ENCODE peak calls at places on chromosomes 3 and 15, in four cellular contexts. O, F, Q and N are unnamed samples.

GRCh38 chr3:101381809-101382208 is 61.4 kb upstream of the IMPG2 start:
- DNase-seq in O (no peak), F (no peak), Q (no peak), N (no peak)

GRCh38 chr15:88701561-88702095 is 62.8 kb downstream of the ISG20 start:
- DNase-seq in O (no peak), F (no peak), Q (no peak), N (peak; percentile 43)

GRCh38 chr15:55774113-55774970 is 31.4 kb upstream of the PRTG start:
- DNase-seq in O (no peak), F (no peak), Q (no peak), N (peak; percentile 59)

GRCh38 chr15:71397377-71397776 is 282.1 kb downstream of the THSD4 start:
- DNase-seq in O (no peak), F (no peak), Q (no peak), N (no peak)

GRCh38 chr3:16253601-16254000 is 11.1 kb downstream of the DPH3 start:
- DNase-seq in O (no peak), F (no peak), Q (peak; percentile 84), N (no peak)

GRCh38 chr15:101348015-101348414 is 53.0 kb upstream of the SNRPA1 start:
- DNase-seq in O (no peak), F (no peak), Q (no peak), N (no peak)

GRCh38 chr3:24196526-24196925 is 251.4 kb downstream of the NR1D2 start:
- DNase-seq in O (no peak), F (no peak), Q (no peak), N (no peak)

GRCh38 chr3:52291508-52292181 is 4.0 kb downstream of the GLYCTK start:
- DNase-seq in O (no peak), F (no peak), Q (peak; percentile 54), N (peak; percentile 57)

GRCh38 chr3:132432639-132433038 is 15.3 kb downstream of the DNAJC13 start:
- DNase-seq in O (no peak), F (no peak), Q (no peak), N (peak; percentile 9)

GRCh38 chr3:60309539-60310268 is 941.5 kb downstream of the FHIT start:
- DNase-seq in O (no peak), F (no peak), Q (no peak), N (no peak)

GRCh38 chr3:37768107-37768809 is 93.4 kb upstream of the CTDSPL start:
- DNase-seq in O (no peak), F (no peak), Q (no peak), N (peak; percentile 55)

GRCh38 chr15:48647963-48648362 is 2.5 kb upstream of the FBN1 start:
- DNase-seq in O (no peak), F (no peak), Q (no peak), N (no peak)

GRCh38 chr3:195171093-195171873 is 99.7 kb downstream of the XXYLT1 start:
- DNase-seq in O (no peak), F (no peak), Q (no peak), N (no peak)
- TF ChIP-seq POLR2AphosphoS5 in O (no peak), F (no peak), Q (no peak), N (no peak)

DNA sequence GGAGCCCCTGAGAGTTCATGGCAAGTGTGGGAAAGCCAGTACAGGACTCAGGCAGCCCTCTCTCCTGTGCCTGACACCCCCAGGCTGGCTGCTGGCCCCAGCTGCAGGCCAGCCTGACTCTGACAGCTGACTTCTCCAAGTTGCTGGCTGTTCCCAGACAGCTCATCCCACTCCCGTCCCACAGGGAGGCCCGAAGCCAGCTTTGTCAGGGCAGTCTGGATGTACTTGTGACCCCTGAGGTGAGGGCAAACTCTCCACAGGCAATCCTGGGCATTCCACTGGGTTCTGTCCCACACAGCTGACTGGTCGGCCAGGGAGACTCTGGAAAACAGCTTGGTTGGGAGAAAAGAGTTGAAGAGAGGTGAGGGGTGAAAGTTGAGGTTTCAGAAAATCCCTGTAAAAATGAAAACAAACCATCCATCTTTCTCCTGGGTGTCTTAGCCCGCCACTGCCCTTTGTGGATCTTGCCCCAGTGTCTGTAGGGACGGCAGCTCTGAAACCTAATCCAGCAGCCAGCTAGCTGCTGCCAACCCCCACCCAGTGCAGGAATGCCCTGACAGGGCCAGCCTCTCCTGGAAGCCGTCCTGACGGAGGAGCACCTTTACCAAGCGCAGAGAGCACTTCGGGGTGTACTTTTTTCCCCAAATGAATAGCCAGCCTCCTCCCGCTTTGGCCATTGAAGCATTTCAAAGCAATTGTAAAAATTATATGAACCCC is 87.9 kb downstream of the DNAJB8 start:
- DNase-seq in O (peak; percentile 89), F (no peak), Q (peak; percentile 77), N (no peak)
- TF ChIP-seq POLR2AphosphoS5 in O (peak; percentile 81), F (no peak), Q (no peak), N (no peak)

GRCh38 chr3:196604548-196604947 is 34.9 kb upstream of the NRROS start:
- DNase-seq in O (no peak), F (no peak), Q (no peak), N (no peak)

GRCh38 chr3:196609815-196610515 is 29.5 kb upstream of the NRROS start:
- DNase-seq in O (no peak), F (no peak), Q (no peak), N (no peak)

GRCh38 chr3:196611761-196612483 is 27.6 kb upstream of the NRROS start:
- DNase-seq in O (no peak), F (no peak), Q (no peak), N (peak; percentile 53)

GRCh38 chr3:196608693-196609092 is 30.8 kb upstream of the NRROS start:
- DNase-seq in O (no peak), F (no peak), Q (no peak), N (no peak)

DNA sequence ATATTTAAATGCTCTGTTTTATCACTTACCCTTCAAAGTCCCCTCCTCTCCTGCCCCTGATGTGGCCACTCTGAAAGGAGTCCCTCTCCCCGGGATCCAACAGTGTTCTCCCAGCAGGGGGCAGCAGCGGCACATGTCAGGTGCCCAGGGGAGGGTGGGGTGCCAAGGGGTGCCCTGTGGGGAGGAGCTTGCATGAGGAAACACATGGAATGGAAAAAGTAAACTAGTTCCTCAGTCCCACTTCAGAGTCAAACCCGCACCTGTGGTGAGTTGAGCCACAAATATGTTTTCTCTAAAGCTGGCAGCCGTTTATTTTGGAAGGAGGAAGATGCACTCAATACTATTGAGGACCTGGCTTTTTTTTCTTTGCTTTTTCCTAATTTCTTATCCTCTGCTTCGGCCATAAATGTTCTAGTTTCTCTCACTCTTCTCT is 30.1 kb upstream of the NRROS start:
- DNase-seq in O (peak; percentile 83), F (peak; percentile 68), Q (peak; percentile 94), N (peak; percentile 93)
- TF ChIP-seq POLR2AphosphoS5 in O (peak; percentile 43), F (no peak), Q (peak; percentile 11), N (no peak)

GRCh38 chr3:156533205-156533604 is 21.7 kb downstream of the SSR3 start:
- DNase-seq in O (no peak), F (no peak), Q (no peak), N (no peak)
- TF ChIP-seq POLR2AphosphoS5 in O (no peak), F (no peak), Q (no peak), N (no peak)